ENCODE peak calls at places on chromosomes 16 and 17, in six cellular contexts. W, T, Z, A, M and B are unnamed samples. For H3K4me1, the result is how much of the 10 kb centered on the place peaks cover.

GRCh38 chr17:2444382-2444781 is 43.5 kb upstream of the MNT start:
- DNase-seq in T (no peak), M (no peak), A (no peak), Z (no peak), W (no peak), B (no peak)

GRCh38 chr17:80822021-80822699 is 169.5 kb upstream of the CHMP6 start:
- DNase-seq in A (no peak), Z (no peak), T (peak), W (no peak), M (no peak), B (no peak)

GRCh38 chr16:11603331-11603750 is 16.6 kb upstream of the LITAF start:
- DNase-seq in T (no peak), W (no peak), M (no peak), A (no peak), Z (no peak), B (no peak)

GRCh38 chr17:72590382-72590781 is 469.6 kb downstream of the SOX9 start:
- DNase-seq in M (peak), T (no peak), Z (no peak), A (no peak), W (no peak), B (no peak)

GRCh38 chr17:21711182-21711581 is 18.9 kb downstream of the KCNJ18 start:
- DNase-seq in T (no peak), M (no peak), A (no peak), Z (no peak), W (no peak), B (no peak)

GRCh38 chr17:45341389-45342158 is 24.8 kb upstream of the MAP3K14 start:
- DNase-seq in A (no peak), W (peak), Z (no peak), T (no peak), M (peak), B (peak)

GRCh38 chr17:74851612-74852236 is 8.0 kb downstream of the GRIN2C start:
- DNase-seq in W (no peak), M (no peak), Z (no peak), A (no peak), T (no peak), B (no peak)

GRCh38 chr17:83174859-83175550 is 95.6 kb downstream of the METRNL start:
- DNase-seq in W (no peak), A (no peak), T (no peak), Z (no peak), M (no peak), B (no peak)

GRCh38 chr17:45812102-45812501 is 28.0 kb downstream of the CRHR1 start:
- DNase-seq in M (peak), W (no peak), A (no peak), Z (no peak), T (no peak), B (no peak)

GRCh38 chr16:28321700-28322411 is 29.5 kb downstream of the SBK1 start:
- DNase-seq in M (peak), W (no peak), T (no peak), A (no peak), Z (no peak), B (no peak)

GRCh38 chr16:28498666-28499065 is 4.2 kb downstream of the APOBR start:
- DNase-seq in A (no peak), Z (no peak), T (no peak), W (no peak), M (no peak), B (no peak)

GRCh38 chr17:34669511-34669910 is 90.1 kb downstream of the TMEM132E start:
- DNase-seq in W (no peak), M (no peak), A (no peak), Z (no peak), T (no peak), B (no peak)

GRCh38 chr16:88941933-88942909 is 34.8 kb downstream of the CBFA2T3 start:
- DNase-seq in T (peak), W (no peak), M (no peak), A (no peak), Z (no peak), B (peak)

GRCh38 chr16:68368602-68368944 is 57.8 kb downstream of the PRMT7 start:
- DNase-seq in Z (no peak), W (no peak), A (no peak), M (no peak), T (no peak), B (no peak)

GRCh38 chr17:57102122-57102521 is 17.1 kb downstream of the AKAP1 start:
- DNase-seq in Z (no peak), M (no peak), T (no peak), A (no peak), W (no peak), B (no peak)

GRCh38 chr17:47732399-47733046 is 513 bp upstream of the TBX21 start:
- DNase-seq in M (no peak), A (no peak), T (no peak), W (no peak), Z (no peak), B (no peak)

DNA sequence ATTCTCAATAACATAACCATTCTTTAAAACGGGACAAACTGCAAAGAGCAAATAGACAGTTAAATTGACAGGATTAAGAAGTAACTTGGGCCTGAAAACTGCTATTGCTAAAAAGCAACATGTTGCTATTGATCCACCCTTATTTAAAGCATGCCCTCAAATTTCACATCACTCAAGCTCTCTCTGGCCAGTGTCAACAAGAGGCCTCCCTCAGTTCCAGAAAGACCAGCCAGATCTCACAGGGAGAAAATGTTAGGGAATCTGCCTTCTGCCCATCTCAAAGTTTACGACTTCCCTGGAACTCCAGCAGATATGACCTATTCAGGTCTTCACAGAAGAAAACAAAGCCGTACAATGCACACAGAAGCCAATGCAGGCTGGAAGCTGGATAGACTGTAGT is 9.0 kb downstream of the CFAP20 start:
- DNase-seq in M (no peak), A (no peak), W (no peak), Z (no peak), T (no peak), B (no peak)
- H3K4me1 ChIP-seq in M (half or more), A (under half), W (half or more), Z (under half), T (under half), B (under half)

GRCh38 chr17:409848-410673 is 57.5 kb upstream of the RPH3AL start:
- DNase-seq in A (peak), T (peak), M (peak), Z (peak), W (peak), B (peak)
- TF ChIP-seq POLR2A in A (peak), T (no peak), M (peak), Z (peak), W (no peak), B (peak)

DNA sequence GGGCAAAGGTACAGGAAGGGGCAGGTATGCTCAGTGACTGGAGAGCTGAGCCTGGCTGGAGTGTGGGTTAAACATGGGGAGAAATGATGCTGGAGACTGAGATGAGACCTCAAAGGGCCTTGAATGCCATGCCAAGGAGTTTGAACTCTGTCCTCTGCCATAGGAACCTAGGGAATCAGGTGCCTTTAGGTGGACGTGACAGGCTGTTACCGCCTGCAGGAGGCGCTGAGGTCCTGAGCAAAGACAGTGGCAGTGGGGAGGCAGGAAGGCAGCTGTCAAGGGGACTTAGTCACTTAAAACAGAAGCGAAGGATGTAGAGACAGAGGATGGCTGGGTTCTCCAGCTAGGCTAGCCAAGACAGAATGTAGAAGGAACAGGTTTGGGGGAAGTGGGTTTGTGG is 9.1 kb downstream of the PSMB3 start:
- DNase-seq in T (no peak), M (peak), W (no peak), A (no peak), Z (no peak), B (no peak)
- H3K4me1 ChIP-seq in T (under half), M (under half), W (under half), A (under half), Z (under half), B (under half)

GRCh38 chr17:62967111-62967449 is 1.0 kb downstream of the TANC2 start:
- DNase-seq in A (no peak), W (no peak), T (no peak), Z (no peak), M (no peak), B (no peak)

GRCh38 chr17:62966426-62967110 is 533 bp downstream of the TANC2 start:
- DNase-seq in Z (no peak), A (peak), T (peak), M (no peak), W (no peak), B (peak)

GRCh38 chr17:62965149-62965648 is 836 bp upstream of the TANC2 start:
- DNase-seq in A (no peak), T (no peak), Z (no peak), W (no peak), M (no peak), B (no peak)

GRCh38 chr17:62964506-62964905 is 1.5 kb upstream of the TANC2 start:
- DNase-seq in Z (no peak), M (no peak), A (no peak), T (no peak), W (no peak), B (no peak)

DNA sequence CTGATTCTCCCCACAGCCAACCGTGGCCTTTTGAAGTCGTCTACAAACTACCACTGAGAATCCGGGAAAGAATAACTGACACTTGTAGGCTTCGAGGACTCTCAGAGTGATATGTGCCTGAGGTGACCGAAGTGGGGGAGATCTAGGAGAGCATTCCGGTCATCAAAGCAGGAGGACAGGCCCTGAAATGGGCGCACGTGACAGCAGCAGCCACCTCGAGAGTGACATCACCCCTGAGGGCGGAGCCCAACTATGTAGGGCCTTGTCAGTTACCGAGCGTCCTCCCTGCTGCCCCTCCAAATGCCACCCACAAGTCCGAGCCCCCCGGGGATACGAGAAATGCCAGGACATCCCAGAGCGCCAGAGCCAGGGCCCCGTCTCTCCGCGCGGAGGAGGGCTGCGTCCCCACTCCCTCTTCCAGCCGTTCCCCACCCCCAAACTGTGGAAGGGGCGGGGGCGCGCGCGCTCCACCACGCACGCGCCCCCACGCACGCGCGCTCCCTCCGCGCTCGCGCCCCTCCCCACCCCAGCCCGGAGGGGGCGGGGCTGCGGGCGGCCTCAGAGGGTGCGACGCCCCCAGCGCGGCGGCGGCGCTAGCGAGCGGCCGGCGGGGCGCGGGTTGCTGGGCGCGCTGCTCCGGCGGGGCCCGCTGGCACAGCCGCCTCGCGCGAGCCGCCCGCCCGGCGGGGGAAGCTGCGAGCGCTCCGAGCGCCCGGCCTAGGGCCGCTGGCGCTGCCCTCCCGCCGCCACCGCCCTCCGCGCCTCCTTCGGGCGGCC is at the start of gene TANC2:
- DNase-seq in Z (peak), W (no peak), A (peak), M (peak), T (peak), B (peak)
- TF ChIP-seq POLR2A in Z (peak), W (peak), A (peak), M (no peak), T (peak), B (no peak)

DNA sequence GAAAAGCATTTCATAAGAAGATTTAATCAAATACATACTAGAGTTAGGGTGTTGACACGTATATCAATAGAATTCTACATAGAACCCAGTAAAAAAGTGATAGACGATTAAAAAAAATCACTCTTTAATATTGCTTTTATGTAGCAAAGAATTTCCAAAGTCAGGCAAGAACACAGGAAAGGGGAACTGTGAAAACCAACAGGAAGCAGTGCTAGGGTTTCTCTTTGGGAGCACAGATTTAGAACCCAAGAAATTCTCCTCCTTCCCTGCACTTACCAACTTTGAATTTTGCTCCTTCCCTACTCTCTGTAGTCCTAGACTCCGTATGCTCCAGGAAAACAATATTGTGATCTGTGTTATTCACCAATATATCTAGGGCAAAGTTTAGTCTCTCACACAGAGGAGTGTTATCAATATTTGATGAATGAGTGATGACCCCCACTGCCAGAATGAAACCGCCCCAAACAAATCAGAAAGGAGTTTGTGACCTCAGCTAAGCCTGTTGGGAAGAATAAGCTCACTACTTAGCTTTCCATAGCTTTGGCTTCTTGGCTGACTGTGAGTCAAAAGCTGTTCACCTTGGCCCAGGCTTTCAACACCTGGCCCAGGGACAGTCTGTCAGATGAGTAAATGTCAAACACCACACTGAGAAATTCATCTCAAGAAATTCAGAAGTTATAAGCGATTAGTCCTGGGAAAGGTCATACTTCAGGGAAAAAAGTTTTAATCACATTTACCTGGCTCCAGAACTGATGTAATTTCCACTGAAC is 8.6 kb downstream of the RFWD3 start:
- DNase-seq in Z (no peak), W (no peak), A (no peak), T (no peak), M (no peak), B (no peak)
- H3K4me1 ChIP-seq in Z (under half), W (under half), A (under half), T (under half), M (half or more), B (under half)

GRCh38 chr17:5078106-5079028 is at the start of gene ZFP3:
- DNase-seq in T (peak), W (no peak), Z (peak), M (no peak), A (peak), B (peak)
- TF ChIP-seq POLR2A in T (peak), W (no peak), Z (peak), M (no peak), A (no peak), B (no peak)

GRCh38 chr17:66557886-66558285 is 255.5 kb downstream of the PRKCA start:
- DNase-seq in M (no peak), Z (no peak), T (no peak), W (no peak), A (no peak), B (no peak)

GRCh38 chr17:66552381-66552780 is 250.0 kb downstream of the PRKCA start:
- DNase-seq in T (no peak), Z (no peak), W (peak), A (no peak), M (no peak), B (no peak)

GRCh38 chr17:66555605-66556004 is 253.2 kb downstream of the PRKCA start:
- DNase-seq in Z (no peak), W (no peak), M (no peak), A (no peak), T (no peak), B (no peak)

GRCh38 chr17:66560691-66561090 is 258.3 kb downstream of the PRKCA start:
- DNase-seq in Z (no peak), A (no peak), T (peak), W (peak), M (no peak), B (no peak)

GRCh38 chr17:66557193-66557592 is 254.8 kb downstream of the PRKCA start:
- DNase-seq in Z (no peak), W (no peak), T (no peak), A (no peak), M (no peak), B (no peak)
- H3K4me1 ChIP-seq in Z (under half), W (under half), T (under half), A (under half), M (under half), B (under half)

GRCh38 chr17:44214230-44214494 is 5.3 kb downstream of the UBTF start:
- DNase-seq in T (no peak), A (no peak), W (no peak), Z (no peak), M (no peak), B (no peak)

GRCh38 chr17:44214896-44215295 is 4.6 kb downstream of the UBTF start:
- DNase-seq in T (no peak), W (no peak), M (no peak), A (no peak), Z (no peak), B (no peak)

GRCh38 chr17:44211281-44212265 is 7.9 kb downstream of the UBTF start:
- DNase-seq in A (no peak), Z (no peak), M (no peak), T (no peak), W (no peak), B (no peak)

GRCh38 chr17:44213403-44214229 is 5.9 kb downstream of the UBTF start:
- DNase-seq in W (no peak), T (no peak), M (no peak), Z (no peak), A (no peak), B (no peak)

GRCh38 chr17:44212507-44213402 is 6.7 kb downstream of the UBTF start:
- DNase-seq in T (no peak), M (no peak), Z (no peak), W (no peak), A (no peak), B (no peak)
- TF ChIP-seq POLR2A in T (no peak), M (no peak), Z (no peak), W (no peak), A (no peak), B (no peak)

GRCh38 chr17:58413684-58414083 is 3.6 kb downstream of the RNF43 start:
- DNase-seq in M (no peak), T (no peak), A (no peak), W (no peak), Z (no peak), B (no peak)
- H3K4me1 ChIP-seq in M (half or more), T (under half), A (under half), W (under half), Z (under half), B (under half)